ENCODE peak calls at places on chromosome 16, in seven cellular contexts. X is H1, I is body of pancreas, B is brain microvascular endothelial cell, C is PC-3, F is transverse colon, H is psoas muscle. R is an unnamed sample. For H3K27me3, the result is how much of the 10 kb centered on the place peaks cover.

GRCh38 chr16:24984903-24985675 is 30.1 kb downstream of the ARHGAP17 start:
- DNase-seq in C (no peak), X (no peak), I (no peak), B (no peak), H (no peak), F (no peak), R (no peak)

GRCh38 chr16:73232555-73233422 is 184.9 kb upstream of the ZFHX3 start:
- DNase-seq in X (no peak), I (peak), F (peak), B (peak), C (peak), H (no peak), R (peak)

GRCh38 chr16:53045554-53046250 is 7.0 kb downstream of the CHD9NB start:
- DNase-seq in I (peak), H (no peak), C (peak), B (no peak), F (peak), X (no peak), R (peak)

GRCh38 chr16:77987772-77988171 is 34.6 kb upstream of the CLEC3A start:
- DNase-seq in F (no peak), C (no peak), H (no peak), I (no peak), B (no peak), X (no peak), R (no peak)

GRCh38 chr16:67924140-67924906 is 7.3 kb downstream of the CTRL start:
- DNase-seq in F (no peak), C (no peak), H (no peak), X (no peak), B (no peak), I (no peak), R (no peak)

GRCh38 chr16:27444015-27444414 is 42.0 kb downstream of the IL21R start:
- DNase-seq in X (no peak), H (no peak), F (no peak), B (peak), I (no peak), C (no peak), R (no peak)

GRCh38 chr16:60230666-60231065 is 1496.5 kb upstream of the GOT2 start:
- DNase-seq in B (no peak), I (no peak), F (no peak), X (no peak), H (no peak), C (peak), R (no peak)

GRCh38 chr16:11629071-11630030 is 38.9 kb upstream of the SNN start:
- DNase-seq in X (no peak), C (no peak), F (no peak), H (no peak), I (no peak), B (peak), R (no peak)

GRCh38 chr16:60295451-60295850 is 1561.3 kb upstream of the GOT2 start:
- DNase-seq in B (no peak), H (no peak), I (no peak), X (no peak), F (no peak), C (no peak), R (no peak)

GRCh38 chr16:65740716-65741115 is 618.9 kb upstream of the CDH11 start:
- DNase-seq in C (no peak), F (no peak), I (no peak), B (no peak), H (no peak), X (no peak), R (no peak)

GRCh38 chr16:11781773-11782172 is 15.3 kb downstream of the ZC3H7A start:
- DNase-seq in C (no peak), H (no peak), I (no peak), F (no peak), X (no peak), B (no peak), R (no peak)

GRCh38 chr16:85172465-85173071 is 60.3 kb upstream of the CIBAR2 start:
- DNase-seq in C (peak), I (peak), F (no peak), X (peak), H (peak), B (no peak), R (peak)
- H3K4me3 ChIP-seq in C (peak), I (no peak), F (peak), X (no peak), H (peak), B (peak), R (no peak)

GRCh38 chr16:14559809-14560227 is 70.2 kb downstream of the PARN start:
- DNase-seq in F (peak), H (no peak), X (no peak), B (peak), C (no peak), I (peak), R (peak)
- H3K27me3 ChIP-seq in F (under half), H (under half), X (under half), B (under half), C (under half), I (under half), R (under half)

GRCh38 chr16:89140981-89141883 is 30.3 kb upstream of the CDH15 start:
- DNase-seq in F (no peak), I (no peak), B (no peak), X (no peak), C (no peak), H (peak), R (no peak)

GRCh38 chr16:89138843-89139520 is 32.6 kb upstream of the CDH15 start:
- DNase-seq in C (no peak), F (no peak), B (no peak), X (no peak), H (no peak), I (no peak), R (no peak)

GRCh38 chr16:89138513-89138795 is 33.1 kb upstream of the CDH15 start:
- DNase-seq in B (no peak), C (no peak), H (no peak), I (no peak), X (no peak), F (no peak), R (no peak)

GRCh38 chr16:89140401-89140800 is 31.1 kb upstream of the CDH15 start:
- DNase-seq in F (no peak), H (no peak), X (no peak), I (no peak), C (no peak), B (no peak), R (no peak)

DNA sequence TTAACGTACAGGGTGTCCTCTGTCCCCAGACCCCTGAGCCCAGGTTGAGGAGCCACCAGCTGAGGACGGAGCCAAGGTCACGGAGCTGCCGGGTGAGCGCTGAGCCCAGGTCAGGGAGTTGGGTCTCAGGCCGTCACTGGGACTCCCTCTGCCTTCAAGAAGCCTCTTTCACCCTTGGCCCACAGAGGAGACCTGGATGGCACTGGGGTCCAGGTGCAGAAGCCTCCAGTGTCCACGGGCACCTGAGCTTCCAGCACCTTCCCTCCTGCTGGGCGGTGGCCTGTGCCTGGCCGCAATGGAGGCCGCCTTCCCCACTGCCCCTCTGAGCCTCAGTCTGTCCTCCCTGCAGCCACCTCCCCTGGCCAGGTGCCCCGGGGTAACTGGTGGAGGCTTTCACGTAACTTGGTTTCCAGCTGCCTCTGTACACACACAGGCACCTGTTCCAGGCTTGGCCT is 31.6 kb upstream of the CDH15 start:
- DNase-seq in X (no peak), F (no peak), C (no peak), B (no peak), I (no peak), H (no peak), R (no peak)
- H3K4me3 ChIP-seq in X (no peak), F (no peak), C (no peak), B (no peak), I (no peak), H (no peak), R (no peak)

DNA sequence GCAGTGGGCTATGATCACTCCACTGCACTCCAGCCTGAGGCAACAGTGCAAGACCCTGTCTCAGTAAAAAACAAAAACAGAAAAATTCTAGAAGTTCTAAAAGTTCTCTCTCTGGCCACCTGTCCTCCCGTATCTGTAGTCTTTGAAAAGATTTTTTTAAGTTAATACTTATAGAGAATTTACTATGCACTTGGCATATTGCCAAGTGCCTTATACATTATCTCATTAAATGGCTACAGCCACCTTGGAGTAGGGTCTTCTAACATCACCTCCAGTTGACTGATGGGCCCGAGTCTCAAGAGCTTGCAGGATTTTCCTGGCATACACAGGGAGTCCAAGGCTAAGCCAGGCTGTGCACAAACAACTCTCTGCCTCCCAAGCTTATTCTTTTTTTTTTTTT is 44.7 kb downstream of the TMEM186 start:
- DNase-seq in B (no peak), X (no peak), I (no peak), F (no peak), C (no peak), H (no peak), R (no peak)
- H3K27me3 ChIP-seq in B (under half), X (under half), I (under half), F (under half), C (under half), H (under half), R (under half)

DNA sequence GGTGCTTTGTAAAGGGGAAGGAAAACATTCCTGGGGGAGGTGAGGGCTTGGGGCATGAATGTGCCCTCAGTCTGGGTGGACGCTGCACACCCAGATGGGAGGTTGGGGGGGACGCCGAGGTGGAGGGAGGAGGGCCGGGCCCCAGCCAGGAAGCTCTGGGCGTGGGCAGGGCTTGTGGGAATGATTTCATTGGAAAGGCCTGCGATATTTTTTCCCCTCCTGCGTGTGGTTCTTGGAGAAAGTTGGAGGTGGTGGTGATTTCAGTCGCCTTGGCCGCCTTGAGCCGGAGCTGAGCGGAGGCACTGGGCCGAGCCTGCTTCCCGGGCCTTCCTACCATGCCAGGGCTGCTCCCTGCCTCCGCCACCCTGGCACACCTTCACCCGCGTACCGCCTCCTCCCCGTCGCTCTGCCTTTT is 26.4 kb upstream of the CLEC18A start:
- DNase-seq in I (peak), F (no peak), H (peak), C (no peak), B (peak), X (no peak), R (no peak)
- H3K4me3 ChIP-seq in I (no peak), F (no peak), H (peak), C (no peak), B (peak), X (no peak), R (no peak)

DNA sequence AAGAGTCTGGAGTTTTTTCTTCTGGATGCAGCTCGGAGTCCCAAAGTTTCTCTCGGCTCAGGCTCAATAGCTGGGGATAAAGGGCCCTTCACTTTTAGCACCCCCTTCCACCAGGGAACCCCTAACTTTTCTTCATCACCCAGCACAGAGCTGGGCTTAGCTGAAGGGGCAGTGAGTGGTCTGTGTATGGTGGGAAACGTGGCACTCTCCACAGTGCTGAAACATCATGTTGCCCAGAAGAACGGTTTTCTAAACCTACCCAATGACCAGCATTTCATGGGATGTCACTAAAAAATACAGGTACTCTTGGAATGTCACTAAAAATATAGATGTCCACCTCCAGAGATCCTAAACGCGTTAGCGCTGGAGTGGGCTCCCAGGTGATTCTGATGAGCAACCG is 12.0 kb downstream of the ERN2 start:
- DNase-seq in F (no peak), B (no peak), I (no peak), C (no peak), X (no peak), H (no peak), R (no peak)
- H3K27me3 ChIP-seq in F (under half), B (under half), I (under half), C (under half), X (under half), H (under half), R (under half)

DNA sequence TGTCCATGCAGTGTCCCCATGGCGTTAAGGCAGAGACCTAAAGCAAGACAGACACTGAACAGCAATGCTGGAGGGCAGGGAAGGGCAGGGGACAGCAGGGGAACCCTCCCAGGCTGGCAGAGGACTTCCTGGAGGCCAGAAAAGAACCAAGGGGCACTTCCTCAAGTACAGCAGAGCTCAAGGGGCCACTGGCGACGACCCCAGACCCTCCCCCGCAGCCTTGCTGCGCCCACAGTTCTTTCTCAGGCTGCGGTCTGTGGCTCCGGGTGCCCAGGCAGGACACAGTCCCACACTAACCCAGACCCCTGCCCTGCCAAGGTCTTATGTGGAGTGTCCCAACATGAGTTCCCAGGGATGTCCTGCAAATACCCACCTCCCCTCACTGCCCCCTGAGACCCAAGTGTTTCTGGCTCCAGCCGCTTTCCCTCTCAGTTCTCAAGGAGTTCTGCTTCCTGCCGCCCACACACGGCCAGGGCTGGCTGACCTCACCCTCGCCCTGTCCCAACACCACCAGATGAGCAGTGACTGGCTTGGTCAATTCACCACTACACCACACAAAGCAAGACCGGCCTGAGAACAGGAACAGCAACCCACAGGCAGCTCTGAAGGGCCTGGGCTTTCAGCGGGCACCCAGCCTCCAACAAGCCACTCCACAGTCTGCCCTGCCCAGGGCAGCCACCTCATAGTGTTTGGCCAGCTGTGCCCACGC is 4.1 kb downstream of the CLCN7 start:
- DNase-seq in I (no peak), H (no peak), F (peak), B (peak), C (no peak), X (peak), R (no peak)
- H3K4me3 ChIP-seq in I (no peak), H (no peak), F (no peak), B (peak), C (no peak), X (no peak), R (no peak)

GRCh38 chr16:86063696-86064405 is 164.9 kb downstream of the IRF8 start:
- DNase-seq in H (no peak), C (no peak), X (no peak), I (no peak), F (no peak), B (no peak), R (no peak)

GRCh38 chr16:86060381-86061317 is 161.7 kb downstream of the IRF8 start:
- DNase-seq in H (no peak), X (no peak), I (no peak), C (no peak), B (no peak), F (no peak), R (no peak)

GRCh38 chr16:86061318-86061695 is 162.3 kb downstream of the IRF8 start:
- DNase-seq in B (no peak), C (no peak), H (no peak), X (no peak), I (no peak), F (no peak), R (no peak)

GRCh38 chr16:86061771-86062170 is 162.8 kb downstream of the IRF8 start:
- DNase-seq in C (no peak), I (no peak), X (no peak), B (no peak), F (no peak), H (no peak), R (no peak)

GRCh38 chr16:86062271-86062965 is 163.5 kb downstream of the IRF8 start:
- DNase-seq in F (no peak), X (no peak), C (no peak), B (no peak), I (no peak), H (no peak), R (no peak)
- H3K27me3 ChIP-seq in F (under half), X (under half), C (under half), B (under half), I (under half), H (under half), R (under half)

GRCh38 chr16:13956635-13957196 is 36.8 kb downstream of the ERCC4 start:
- DNase-seq in I (no peak), B (no peak), H (no peak), C (no peak), F (no peak), X (no peak), R (no peak)
- H3K4me3 ChIP-seq in I (no peak), B (no peak), H (peak), C (peak), F (no peak), X (no peak), R (no peak)

GRCh38 chr16:57084257-57084770 is 8.1 kb upstream of the CPNE2 start:
- DNase-seq in F (peak), C (peak), I (peak), X (peak), H (peak), B (peak), R (peak)
- H3K27me3 ChIP-seq in F (under half), C (under half), I (under half), X (under half), H (under half), B (under half), R (under half)